ENCODE peak calls at places on chromosomes 11 and 22, in five cellular contexts. One of them, this sample, is unnamed.

GRCh38 chr11:21948876-21949275 is 244.0 kb upstream of the ANO5 start:
- DNase-seq in suprapubic skin: no peak
- DNase-seq in spleen: no peak
- DNase-seq in HCT116: no peak
- DNase-seq in upper lobe of left lung: no peak
- DNase-seq in this sample: no peak

GRCh38 chr22:39773976-39774539 is 119.5 kb downstream of the ENTHD1 start:
- DNase-seq in suprapubic skin: no peak
- DNase-seq in spleen: no peak
- DNase-seq in HCT116: no peak
- DNase-seq in upper lobe of left lung: no peak
- DNase-seq in this sample: peak

GRCh38 chr11:113603277-113604059 is 102.6 kb downstream of the TMPRSS5 start:
- DNase-seq in suprapubic skin: no peak
- DNase-seq in spleen: no peak
- DNase-seq in HCT116: no peak
- DNase-seq in upper lobe of left lung: no peak
- DNase-seq in this sample: no peak

GRCh38 chr11:130609121-130610035 is 160.9 kb downstream of the ADAMTS15 start:
- DNase-seq in suprapubic skin: peak
- DNase-seq in spleen: no peak
- DNase-seq in HCT116: no peak
- DNase-seq in upper lobe of left lung: peak
- DNase-seq in this sample: peak

GRCh38 chr11:14399087-14399486 is 40.1 kb upstream of the RRAS2 start:
- DNase-seq in suprapubic skin: no peak
- DNase-seq in spleen: no peak
- DNase-seq in HCT116: no peak
- DNase-seq in upper lobe of left lung: no peak
- DNase-seq in this sample: no peak

GRCh38 chr22:38941488-38941987 is 15.9 kb upstream of the APOBEC3A start:
- DNase-seq in suprapubic skin: no peak
- DNase-seq in spleen: no peak
- DNase-seq in HCT116: no peak
- DNase-seq in upper lobe of left lung: peak
- DNase-seq in this sample: no peak

GRCh38 chr11:62921573-62922188 is 518 bp upstream of the CHRM1 start:
- DNase-seq in suprapubic skin: no peak
- DNase-seq in spleen: peak
- DNase-seq in HCT116: no peak
- DNase-seq in upper lobe of left lung: no peak
- DNase-seq in this sample: peak

GRCh38 chr11:113193894-113194293 is 120.5 kb upstream of the TTC12 start:
- DNase-seq in suprapubic skin: no peak
- DNase-seq in spleen: no peak
- DNase-seq in HCT116: no peak
- DNase-seq in upper lobe of left lung: no peak
- DNase-seq in this sample: no peak

GRCh38 chr11:110196241-110196754 is 100.1 kb downstream of the RDX start:
- DNase-seq in suprapubic skin: peak
- DNase-seq in spleen: no peak
- DNase-seq in HCT116: peak
- DNase-seq in upper lobe of left lung: no peak
- DNase-seq in this sample: peak

GRCh38 chr11:116492600-116492999 is 280.2 kb downstream of the BUD13 start:
- DNase-seq in suprapubic skin: no peak
- DNase-seq in spleen: no peak
- DNase-seq in HCT116: no peak
- DNase-seq in upper lobe of left lung: no peak
- DNase-seq in this sample: no peak

GRCh38 chr11:73249858-73250773 is 22.0 kb upstream of the P2RY6 start:
- DNase-seq in suprapubic skin: peak
- DNase-seq in spleen: peak
- DNase-seq in HCT116: no peak
- DNase-seq in upper lobe of left lung: peak
- DNase-seq in this sample: peak

GRCh38 chr11:10413268-10413667 is 41.8 kb upstream of the AMPD3 start:
- DNase-seq in suprapubic skin: no peak
- DNase-seq in spleen: peak
- DNase-seq in HCT116: peak
- DNase-seq in upper lobe of left lung: peak
- DNase-seq in this sample: peak

GRCh38 chr11:10975287-10975721 is 117.5 kb upstream of the ZBED5 start:
- DNase-seq in suprapubic skin: no peak
- DNase-seq in spleen: no peak
- DNase-seq in HCT116: no peak
- DNase-seq in upper lobe of left lung: no peak
- DNase-seq in this sample: no peak

GRCh38 chr11:12472401-12473065 is 95.2 kb downstream of the PARVA start:
- DNase-seq in suprapubic skin: no peak
- DNase-seq in spleen: no peak
- DNase-seq in HCT116: no peak
- DNase-seq in upper lobe of left lung: no peak
- DNase-seq in this sample: no peak

DNA sequence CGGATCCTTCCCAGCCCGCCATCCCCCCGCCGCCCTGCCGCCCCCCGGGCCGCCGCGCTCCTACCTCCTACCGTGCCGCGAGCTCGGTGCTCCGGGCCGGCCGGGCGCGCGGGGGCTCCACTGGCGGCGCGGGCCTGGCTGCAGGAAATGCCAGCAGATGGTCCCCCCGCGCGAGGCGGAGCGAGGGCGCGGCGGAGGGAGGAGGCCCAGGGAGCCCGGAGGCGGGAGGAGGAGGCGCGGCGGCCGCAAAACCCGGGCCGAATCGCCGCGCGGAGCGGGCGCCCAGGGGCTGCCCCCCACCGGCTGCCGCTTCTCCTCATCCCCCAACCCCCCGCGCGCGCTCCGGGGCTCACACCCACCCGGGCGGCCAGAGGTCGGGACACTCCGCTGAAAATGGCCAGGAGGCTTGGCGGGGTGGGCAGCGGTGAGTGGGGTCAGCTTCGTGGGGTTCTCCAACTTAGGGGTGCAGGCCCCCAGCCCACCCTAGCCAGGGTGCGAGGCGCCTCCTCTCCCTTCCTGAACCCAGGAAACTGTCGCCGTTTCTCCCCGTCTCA is at the start of gene OSBPL5:
- DNase-seq in suprapubic skin: peak
- DNase-seq in spleen: peak
- DNase-seq in HCT116: no peak
- DNase-seq in upper lobe of left lung: peak
- DNase-seq in this sample: peak
- TF ChIP-seq POLR2AphosphoS5 in suprapubic skin: no peak
- TF ChIP-seq POLR2AphosphoS5 in spleen: peak
- TF ChIP-seq POLR2AphosphoS5 in HCT116: peak
- TF ChIP-seq POLR2AphosphoS5 in upper lobe of left lung: peak
- TF ChIP-seq POLR2AphosphoS5 in this sample: peak

GRCh38 chr22:41598891-41599635 is 9.4 kb upstream of the PMM1 start:
- DNase-seq in suprapubic skin: no peak
- DNase-seq in spleen: peak
- DNase-seq in HCT116: no peak
- DNase-seq in upper lobe of left lung: no peak
- DNase-seq in this sample: no peak

GRCh38 chr22:41597635-41597953 is 8.0 kb upstream of the PMM1 start:
- DNase-seq in suprapubic skin: no peak
- DNase-seq in spleen: no peak
- DNase-seq in HCT116: no peak
- DNase-seq in upper lobe of left lung: no peak
- DNase-seq in this sample: no peak

GRCh38 chr22:41596776-41597634 is 7.4 kb upstream of the PMM1 start:
- DNase-seq in suprapubic skin: no peak
- DNase-seq in spleen: peak
- DNase-seq in HCT116: no peak
- DNase-seq in upper lobe of left lung: peak
- DNase-seq in this sample: peak

GRCh38 chr22:41595703-41596102 is 6.1 kb upstream of the PMM1 start:
- DNase-seq in suprapubic skin: no peak
- DNase-seq in spleen: peak
- DNase-seq in HCT116: no peak
- DNase-seq in upper lobe of left lung: no peak
- DNase-seq in this sample: no peak

GRCh38 chr22:41598081-41598480 is 8.4 kb upstream of the PMM1 start:
- DNase-seq in suprapubic skin: no peak
- DNase-seq in spleen: peak
- DNase-seq in HCT116: no peak
- DNase-seq in upper lobe of left lung: no peak
- DNase-seq in this sample: no peak
- TF ChIP-seq CTCF in suprapubic skin: no peak
- TF ChIP-seq CTCF in spleen: no peak
- TF ChIP-seq CTCF in HCT116: no peak
- TF ChIP-seq CTCF in upper lobe of left lung: no peak
- TF ChIP-seq CTCF in this sample: no peak

GRCh38 chr22:48884786-48885185 is 942.9 kb downstream of the BRD1 start:
- DNase-seq in suprapubic skin: peak
- DNase-seq in spleen: peak
- DNase-seq in HCT116: no peak
- DNase-seq in upper lobe of left lung: peak
- DNase-seq in this sample: no peak

GRCh38 chr22:48883211-48883960 is 944.3 kb downstream of the BRD1 start:
- DNase-seq in suprapubic skin: no peak
- DNase-seq in spleen: peak
- DNase-seq in HCT116: no peak
- DNase-seq in upper lobe of left lung: peak
- DNase-seq in this sample: no peak

GRCh38 chr22:48885271-48885918 is 942.3 kb downstream of the BRD1 start:
- DNase-seq in suprapubic skin: peak
- DNase-seq in spleen: peak
- DNase-seq in HCT116: no peak
- DNase-seq in upper lobe of left lung: peak
- DNase-seq in this sample: no peak

GRCh38 chr22:48882636-48883200 is 945.0 kb downstream of the BRD1 start:
- DNase-seq in suprapubic skin: peak
- DNase-seq in spleen: peak
- DNase-seq in HCT116: no peak
- DNase-seq in upper lobe of left lung: peak
- DNase-seq in this sample: no peak

DNA sequence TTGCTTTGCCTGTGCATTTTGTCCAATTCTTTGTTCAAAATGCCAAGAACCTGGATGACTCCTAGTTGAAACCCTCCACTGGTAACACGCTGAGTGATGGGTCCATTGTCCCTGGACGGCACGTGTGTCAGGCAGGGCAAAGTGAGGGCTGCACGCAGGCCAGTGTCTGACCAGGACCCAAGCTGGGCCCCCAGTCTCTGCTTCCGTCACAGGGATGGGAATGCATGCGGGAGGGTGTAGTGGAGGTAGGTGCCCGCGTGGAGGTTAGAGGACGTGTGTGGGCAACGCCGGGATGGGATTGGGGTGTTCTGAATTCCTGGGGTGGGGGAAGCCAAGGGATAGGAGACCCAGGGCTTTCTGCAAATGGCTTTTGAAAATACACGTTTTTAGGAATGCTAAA is 943.4 kb downstream of the BRD1 start:
- DNase-seq in suprapubic skin: peak
- DNase-seq in spleen: peak
- DNase-seq in HCT116: no peak
- DNase-seq in upper lobe of left lung: peak
- DNase-seq in this sample: no peak
- H3K4me3 ChIP-seq in suprapubic skin: no peak
- H3K4me3 ChIP-seq in spleen: no peak
- H3K4me3 ChIP-seq in HCT116: no peak
- H3K4me3 ChIP-seq in upper lobe of left lung: no peak
- H3K4me3 ChIP-seq in this sample: no peak

DNA sequence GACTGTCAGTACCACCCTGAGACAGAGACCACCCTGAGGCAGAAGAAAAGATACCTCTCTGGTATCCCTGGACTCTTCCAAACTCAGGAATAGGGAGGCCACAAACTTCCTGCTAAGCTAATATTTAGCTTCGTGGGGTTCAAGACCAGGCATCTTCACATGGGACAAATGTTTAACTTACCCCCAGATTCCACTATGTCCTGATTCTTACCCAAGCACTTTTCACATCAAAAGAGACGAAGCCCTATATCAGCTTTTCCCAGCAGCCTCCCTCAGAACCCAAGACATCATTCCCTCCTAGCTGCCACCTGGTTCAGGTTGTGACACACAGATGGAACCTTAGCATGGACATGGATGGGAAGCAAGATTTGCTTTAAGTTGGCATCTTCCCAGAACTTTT is 32.1 kb downstream of the SMC1B start:
- DNase-seq in suprapubic skin: no peak
- DNase-seq in spleen: no peak
- DNase-seq in HCT116: no peak
- DNase-seq in upper lobe of left lung: no peak
- DNase-seq in this sample: no peak
- TF ChIP-seq POLR2AphosphoS5 in suprapubic skin: no peak
- TF ChIP-seq POLR2AphosphoS5 in spleen: no peak
- TF ChIP-seq POLR2AphosphoS5 in HCT116: no peak
- TF ChIP-seq POLR2AphosphoS5 in upper lobe of left lung: no peak
- TF ChIP-seq POLR2AphosphoS5 in this sample: no peak

DNA sequence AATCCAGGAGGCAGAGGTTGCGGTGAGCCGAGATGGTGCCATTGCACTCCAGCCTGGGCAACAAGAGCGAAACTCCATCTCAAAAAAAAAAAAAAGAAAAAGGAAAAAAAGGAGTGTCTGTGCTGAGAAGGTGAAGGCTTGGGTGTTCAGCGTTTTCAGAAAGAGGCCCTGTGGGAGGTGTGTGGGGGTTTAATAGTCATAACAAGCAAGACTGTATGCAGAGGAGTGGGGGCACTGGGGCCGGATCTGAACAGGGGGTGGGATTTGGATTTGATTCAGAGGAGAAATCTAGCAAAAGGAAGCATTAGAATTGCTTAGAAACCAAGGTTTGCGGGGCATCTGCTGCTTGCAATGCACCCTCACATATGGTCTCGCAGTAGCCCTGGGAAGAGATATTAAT is 136.0 kb downstream of the FEZ1 start:
- DNase-seq in suprapubic skin: no peak
- DNase-seq in spleen: no peak
- DNase-seq in HCT116: no peak
- DNase-seq in upper lobe of left lung: no peak
- DNase-seq in this sample: no peak
- TF ChIP-seq CTCF in suprapubic skin: no peak
- TF ChIP-seq CTCF in spleen: no peak
- TF ChIP-seq CTCF in HCT116: no peak
- TF ChIP-seq CTCF in upper lobe of left lung: no peak
- TF ChIP-seq CTCF in this sample: no peak

This sample was measured in transverse colon.